ENCODE peak calls at places on chromosomes 11 and 22, in five cellular contexts. One of them, this sample, is unnamed.

GRCh38 chr11:123543796-123544195 is 110.6 kb downstream of the SCN3B start:
- DNase-seq in NCI-H748 treated with DMSO at 0.1 percent for 48 hours: no peak
- DNase-seq in activated CD4-positive, alpha-beta T cell treated with anti-CD3 and anti-CD28 coated beads, Interleukin-2, amount 50 U/mL, for 1 hour: no peak
- DNase-seq in dorsolateral prefrontal cortex: no peak
- DNase-seq in HT1080: peak; percentile 76
- DNase-seq in this sample: no peak

GRCh38 chr22:36016656-36017055 is 12.0 kb downstream of the RBFOX2 start:
- DNase-seq in HT1080: no peak
- DNase-seq in NCI-H748 treated with DMSO at 0.1 percent for 48 hours: no peak
- DNase-seq in activated CD4-positive, alpha-beta T cell treated with anti-CD3 and anti-CD28 coated beads, Interleukin-2, amount 50 U/mL, for 1 hour: no peak
- DNase-seq in dorsolateral prefrontal cortex: no peak
- DNase-seq in this sample: no peak

GRCh38 chr11:117771197-117771596 is 25.8 kb downstream of the DSCAML1 start:
- DNase-seq in HT1080: no peak
- DNase-seq in dorsolateral prefrontal cortex: peak; percentile 49
- DNase-seq in NCI-H748 treated with DMSO at 0.1 percent for 48 hours: no peak
- DNase-seq in activated CD4-positive, alpha-beta T cell treated with anti-CD3 and anti-CD28 coated beads, Interleukin-2, amount 50 U/mL, for 1 hour: no peak
- DNase-seq in this sample: no peak

GRCh38 chr11:82927264-82927880 is 25.8 kb downstream of the DDIAS start:
- DNase-seq in NCI-H748 treated with DMSO at 0.1 percent for 48 hours: peak; percentile 36
- DNase-seq in dorsolateral prefrontal cortex: no peak
- DNase-seq in HT1080: peak; percentile 44
- DNase-seq in activated CD4-positive, alpha-beta T cell treated with anti-CD3 and anti-CD28 coated beads, Interleukin-2, amount 50 U/mL, for 1 hour: peak; percentile 6
- DNase-seq in this sample: peak; percentile 74

GRCh38 chr22:36856121-36856791 is 4.5 kb upstream of the NCF4 start:
- DNase-seq in HT1080: peak; percentile 62
- DNase-seq in activated CD4-positive, alpha-beta T cell treated with anti-CD3 and anti-CD28 coated beads, Interleukin-2, amount 50 U/mL, for 1 hour: peak; percentile 96
- DNase-seq in NCI-H748 treated with DMSO at 0.1 percent for 48 hours: peak; percentile 60
- DNase-seq in dorsolateral prefrontal cortex: peak; percentile 89
- DNase-seq in this sample: peak; percentile 65

GRCh38 chr22:30092686-30093085 is 12.4 kb downstream of the HORMAD2 start:
- DNase-seq in NCI-H748 treated with DMSO at 0.1 percent for 48 hours: no peak
- DNase-seq in HT1080: no peak
- DNase-seq in activated CD4-positive, alpha-beta T cell treated with anti-CD3 and anti-CD28 coated beads, Interleukin-2, amount 50 U/mL, for 1 hour: no peak
- DNase-seq in dorsolateral prefrontal cortex: no peak
- DNase-seq in this sample: no peak

GRCh38 chr11:134516529-134516928 is 104.5 kb upstream of the B3GAT1 start:
- DNase-seq in activated CD4-positive, alpha-beta T cell treated with anti-CD3 and anti-CD28 coated beads, Interleukin-2, amount 50 U/mL, for 1 hour: no peak
- DNase-seq in HT1080: no peak
- DNase-seq in NCI-H748 treated with DMSO at 0.1 percent for 48 hours: no peak
- DNase-seq in dorsolateral prefrontal cortex: peak; percentile 14
- DNase-seq in this sample: no peak

GRCh38 chr11:1075341-1075911 is 752 bp downstream of the MUC2 start:
- DNase-seq in NCI-H748 treated with DMSO at 0.1 percent for 48 hours: no peak
- DNase-seq in HT1080: no peak
- DNase-seq in activated CD4-positive, alpha-beta T cell treated with anti-CD3 and anti-CD28 coated beads, Interleukin-2, amount 50 U/mL, for 1 hour: no peak
- DNase-seq in dorsolateral prefrontal cortex: peak; percentile 17
- DNase-seq in this sample: no peak

GRCh38 chr22:41828516-41828915 is 4.4 kb upstream of the SREBF2 start:
- DNase-seq in dorsolateral prefrontal cortex: no peak
- DNase-seq in HT1080: no peak
- DNase-seq in NCI-H748 treated with DMSO at 0.1 percent for 48 hours: peak; percentile 77
- DNase-seq in activated CD4-positive, alpha-beta T cell treated with anti-CD3 and anti-CD28 coated beads, Interleukin-2, amount 50 U/mL, for 1 hour: no peak
- DNase-seq in this sample: peak; percentile 68

GRCh38 chr11:74634537-74634936 is 42.2 kb downstream of the POLD3 start:
- DNase-seq in dorsolateral prefrontal cortex: no peak
- DNase-seq in HT1080: peak; percentile 73
- DNase-seq in NCI-H748 treated with DMSO at 0.1 percent for 48 hours: no peak
- DNase-seq in activated CD4-positive, alpha-beta T cell treated with anti-CD3 and anti-CD28 coated beads, Interleukin-2, amount 50 U/mL, for 1 hour: no peak
- DNase-seq in this sample: no peak

GRCh38 chr11:104999716-105000115 is 23.3 kb downstream of the CASP5 start:
- DNase-seq in dorsolateral prefrontal cortex: no peak
- DNase-seq in NCI-H748 treated with DMSO at 0.1 percent for 48 hours: no peak
- DNase-seq in activated CD4-positive, alpha-beta T cell treated with anti-CD3 and anti-CD28 coated beads, Interleukin-2, amount 50 U/mL, for 1 hour: no peak
- DNase-seq in HT1080: no peak
- DNase-seq in this sample: no peak

GRCh38 chr11:108718466-108718865 is 53.6 kb downstream of the DDX10 start:
- DNase-seq in NCI-H748 treated with DMSO at 0.1 percent for 48 hours: no peak
- DNase-seq in dorsolateral prefrontal cortex: no peak
- DNase-seq in HT1080: no peak
- DNase-seq in activated CD4-positive, alpha-beta T cell treated with anti-CD3 and anti-CD28 coated beads, Interleukin-2, amount 50 U/mL, for 1 hour: no peak
- DNase-seq in this sample: no peak

GRCh38 chr11:107427569-107428180 is 29.9 kb downstream of the CWF19L2 start:
- DNase-seq in NCI-H748 treated with DMSO at 0.1 percent for 48 hours: no peak
- DNase-seq in dorsolateral prefrontal cortex: no peak
- DNase-seq in activated CD4-positive, alpha-beta T cell treated with anti-CD3 and anti-CD28 coated beads, Interleukin-2, amount 50 U/mL, for 1 hour: no peak
- DNase-seq in HT1080: no peak
- DNase-seq in this sample: peak; percentile 12

GRCh38 chr22:28029962-28030361 is 110.9 kb upstream of the PITPNB start:
- DNase-seq in HT1080: no peak
- DNase-seq in NCI-H748 treated with DMSO at 0.1 percent for 48 hours: no peak
- DNase-seq in dorsolateral prefrontal cortex: no peak
- DNase-seq in activated CD4-positive, alpha-beta T cell treated with anti-CD3 and anti-CD28 coated beads, Interleukin-2, amount 50 U/mL, for 1 hour: no peak
- DNase-seq in this sample: no peak

GRCh38 chr22:27110985-27111451 is 453.6 kb downstream of the MIAT start:
- DNase-seq in NCI-H748 treated with DMSO at 0.1 percent for 48 hours: no peak
- DNase-seq in activated CD4-positive, alpha-beta T cell treated with anti-CD3 and anti-CD28 coated beads, Interleukin-2, amount 50 U/mL, for 1 hour: no peak
- DNase-seq in dorsolateral prefrontal cortex: no peak
- DNase-seq in HT1080: peak; percentile 22
- DNase-seq in this sample: no peak

GRCh38 chr11:66857234-66857926 is 516 bp downstream of the LRFN4 start:
- DNase-seq in HT1080: no peak
- DNase-seq in activated CD4-positive, alpha-beta T cell treated with anti-CD3 and anti-CD28 coated beads, Interleukin-2, amount 50 U/mL, for 1 hour: no peak
- DNase-seq in dorsolateral prefrontal cortex: no peak
- DNase-seq in NCI-H748 treated with DMSO at 0.1 percent for 48 hours: no peak
- DNase-seq in this sample: no peak

GRCh38 chr11:16338397-16338796 is 17.9 kb downstream of the SOX6 start:
- DNase-seq in dorsolateral prefrontal cortex: no peak
- DNase-seq in activated CD4-positive, alpha-beta T cell treated with anti-CD3 and anti-CD28 coated beads, Interleukin-2, amount 50 U/mL, for 1 hour: no peak
- DNase-seq in NCI-H748 treated with DMSO at 0.1 percent for 48 hours: no peak
- DNase-seq in HT1080: no peak
- DNase-seq in this sample: no peak

GRCh38 chr22:37564111-37564711 is 3.9 kb downstream of the CDC42EP1 start:
- DNase-seq in HT1080: no peak
- DNase-seq in NCI-H748 treated with DMSO at 0.1 percent for 48 hours: no peak
- DNase-seq in dorsolateral prefrontal cortex: no peak
- DNase-seq in activated CD4-positive, alpha-beta T cell treated with anti-CD3 and anti-CD28 coated beads, Interleukin-2, amount 50 U/mL, for 1 hour: no peak
- DNase-seq in this sample: no peak

GRCh38 chr11:68328374-68329091 is 16.1 kb downstream of the LRP5 start:
- DNase-seq in HT1080: peak; percentile 80
- DNase-seq in NCI-H748 treated with DMSO at 0.1 percent for 48 hours: no peak
- DNase-seq in activated CD4-positive, alpha-beta T cell treated with anti-CD3 and anti-CD28 coated beads, Interleukin-2, amount 50 U/mL, for 1 hour: peak; percentile 13
- DNase-seq in dorsolateral prefrontal cortex: peak; percentile 53
- DNase-seq in this sample: no peak

GRCh38 chr22:22752556-22753477 is 108.4 kb downstream of the GGTLC2 start:
- DNase-seq in activated CD4-positive, alpha-beta T cell treated with anti-CD3 and anti-CD28 coated beads, Interleukin-2, amount 50 U/mL, for 1 hour: peak; percentile 8
- DNase-seq in NCI-H748 treated with DMSO at 0.1 percent for 48 hours: no peak
- DNase-seq in HT1080: peak; percentile 24
- DNase-seq in dorsolateral prefrontal cortex: no peak
- DNase-seq in this sample: no peak

GRCh38 chr11:96228472-96228871 is 114.5 kb downstream of the MAML2 start:
- DNase-seq in dorsolateral prefrontal cortex: no peak
- DNase-seq in activated CD4-positive, alpha-beta T cell treated with anti-CD3 and anti-CD28 coated beads, Interleukin-2, amount 50 U/mL, for 1 hour: no peak
- DNase-seq in HT1080: peak; percentile 93
- DNase-seq in NCI-H748 treated with DMSO at 0.1 percent for 48 hours: no peak
- DNase-seq in this sample: no peak

GRCh38 chr22:31585161-31585859 is 76.7 kb downstream of the PISD start:
- DNase-seq in HT1080: no peak
- DNase-seq in NCI-H748 treated with DMSO at 0.1 percent for 48 hours: no peak
- DNase-seq in activated CD4-positive, alpha-beta T cell treated with anti-CD3 and anti-CD28 coated beads, Interleukin-2, amount 50 U/mL, for 1 hour: no peak
- DNase-seq in dorsolateral prefrontal cortex: no peak
- DNase-seq in this sample: no peak

GRCh38 chr11:76798202-76798581 is 15.0 kb downstream of the TSKU start:
- DNase-seq in NCI-H748 treated with DMSO at 0.1 percent for 48 hours: no peak
- DNase-seq in HT1080: no peak
- DNase-seq in dorsolateral prefrontal cortex: no peak
- DNase-seq in activated CD4-positive, alpha-beta T cell treated with anti-CD3 and anti-CD28 coated beads, Interleukin-2, amount 50 U/mL, for 1 hour: no peak
- DNase-seq in this sample: no peak

GRCh38 chr22:36734171-36735058 is 30.9 kb upstream of the CACNG2 start:
- DNase-seq in HT1080: no peak
- DNase-seq in NCI-H748 treated with DMSO at 0.1 percent for 48 hours: no peak
- DNase-seq in activated CD4-positive, alpha-beta T cell treated with anti-CD3 and anti-CD28 coated beads, Interleukin-2, amount 50 U/mL, for 1 hour: no peak
- DNase-seq in dorsolateral prefrontal cortex: no peak
- DNase-seq in this sample: no peak

GRCh38 chr11:121522043-121522941 is 69.5 kb upstream of the SORL1-AS1 start:
- DNase-seq in activated CD4-positive, alpha-beta T cell treated with anti-CD3 and anti-CD28 coated beads, Interleukin-2, amount 50 U/mL, for 1 hour: no peak
- DNase-seq in HT1080: no peak
- DNase-seq in NCI-H748 treated with DMSO at 0.1 percent for 48 hours: no peak
- DNase-seq in dorsolateral prefrontal cortex: no peak
- DNase-seq in this sample: no peak

GRCh38 chr22:30426395-30427353 is 1.1 kb downstream of the MTFP1 start:
- DNase-seq in activated CD4-positive, alpha-beta T cell treated with anti-CD3 and anti-CD28 coated beads, Interleukin-2, amount 50 U/mL, for 1 hour: peak; percentile 90
- DNase-seq in NCI-H748 treated with DMSO at 0.1 percent for 48 hours: peak; percentile 59
- DNase-seq in dorsolateral prefrontal cortex: peak; percentile 50
- DNase-seq in HT1080: peak; percentile 72
- DNase-seq in this sample: peak; percentile 89

GRCh38 chr11:45048870-45049825 is 97.3 kb upstream of the PRDM11 start:
- DNase-seq in dorsolateral prefrontal cortex: no peak
- DNase-seq in HT1080: no peak
- DNase-seq in NCI-H748 treated with DMSO at 0.1 percent for 48 hours: peak; percentile 5
- DNase-seq in activated CD4-positive, alpha-beta T cell treated with anti-CD3 and anti-CD28 coated beads, Interleukin-2, amount 50 U/mL, for 1 hour: no peak
- DNase-seq in this sample: peak; percentile 61

GRCh38 chr11:117010808-117011540 is 87.3 kb downstream of the SIK3 start:
- DNase-seq in dorsolateral prefrontal cortex: no peak
- DNase-seq in HT1080: peak; percentile 92
- DNase-seq in activated CD4-positive, alpha-beta T cell treated with anti-CD3 and anti-CD28 coated beads, Interleukin-2, amount 50 U/mL, for 1 hour: no peak
- DNase-seq in NCI-H748 treated with DMSO at 0.1 percent for 48 hours: no peak
- DNase-seq in this sample: no peak

GRCh38 chr11:13376838-13377237 is 86.2 kb downstream of the BTBD10 start:
- DNase-seq in dorsolateral prefrontal cortex: no peak
- DNase-seq in activated CD4-positive, alpha-beta T cell treated with anti-CD3 and anti-CD28 coated beads, Interleukin-2, amount 50 U/mL, for 1 hour: no peak
- DNase-seq in NCI-H748 treated with DMSO at 0.1 percent for 48 hours: no peak
- DNase-seq in HT1080: no peak
- DNase-seq in this sample: no peak

GRCh38 chr22:46833228-46833627 is 70.8 kb downstream of the TBC1D22A start:
- DNase-seq in dorsolateral prefrontal cortex: no peak
- DNase-seq in HT1080: no peak
- DNase-seq in NCI-H748 treated with DMSO at 0.1 percent for 48 hours: no peak
- DNase-seq in activated CD4-positive, alpha-beta T cell treated with anti-CD3 and anti-CD28 coated beads, Interleukin-2, amount 50 U/mL, for 1 hour: no peak
- DNase-seq in this sample: peak; percentile 65

GRCh38 chr11:115159122-115159665 is 345.0 kb downstream of the CADM1 start:
- DNase-seq in dorsolateral prefrontal cortex: no peak
- DNase-seq in NCI-H748 treated with DMSO at 0.1 percent for 48 hours: no peak
- DNase-seq in HT1080: no peak
- DNase-seq in activated CD4-positive, alpha-beta T cell treated with anti-CD3 and anti-CD28 coated beads, Interleukin-2, amount 50 U/mL, for 1 hour: no peak
- DNase-seq in this sample: no peak

GRCh38 chr11:44300881-44301855 is 8.8 kb downstream of the ALX4 start:
- DNase-seq in HT1080: no peak
- DNase-seq in dorsolateral prefrontal cortex: no peak
- DNase-seq in NCI-H748 treated with DMSO at 0.1 percent for 48 hours: no peak
- DNase-seq in activated CD4-positive, alpha-beta T cell treated with anti-CD3 and anti-CD28 coated beads, Interleukin-2, amount 50 U/mL, for 1 hour: no peak
- DNase-seq in this sample: no peak

GRCh38 chr11:118529584-118530175 is 1.3 kb upstream of the TMEM25 start:
- DNase-seq in NCI-H748 treated with DMSO at 0.1 percent for 48 hours: no peak
- DNase-seq in activated CD4-positive, alpha-beta T cell treated with anti-CD3 and anti-CD28 coated beads, Interleukin-2, amount 50 U/mL, for 1 hour: no peak
- DNase-seq in HT1080: no peak
- DNase-seq in dorsolateral prefrontal cortex: no peak
- DNase-seq in this sample: no peak

This sample was measured in COR-L47.